ENCODE peak calls at places on chromosomes 16 and 17, in six cellular contexts. T, S, O, K, X and I are unnamed samples.

GRCh38 chr16:84548508-84548907 is 44.0 kb upstream of the MEAK7 start:
- DNase-seq in O (no peak), K (no peak), S (no peak), T (no peak), X (no peak), I (no peak)

GRCh38 chr17:40443196-40443987 is at the start of gene IGFBP4:
- DNase-seq in S (peak), O (no peak), K (peak), X (peak), T (peak), I (no peak)

GRCh38 chr17:78168906-78169793 is 769 bp downstream of the SYNGR2 start:
- DNase-seq in X (no peak), S (peak), T (peak), O (no peak), K (peak), I (no peak)

GRCh38 chr17:27087935-27088766 is 205.8 kb upstream of the WSB1 start:
- DNase-seq in O (no peak), X (no peak), T (no peak), S (no peak), K (no peak), I (no peak)

GRCh38 chr17:7491583-7491982 is 7.4 kb downstream of the POLR2A start:
- DNase-seq in X (no peak), O (no peak), T (no peak), K (no peak), S (no peak), I (no peak)

GRCh38 chr16:7921360-7921759 is 588.7 kb downstream of the RBFOX1 start:
- DNase-seq in O (no peak), X (no peak), S (no peak), T (no peak), K (no peak), I (no peak)

GRCh38 chr17:48307814-48308411 is 122.1 kb downstream of the SKAP1 start:
- DNase-seq in O (no peak), X (peak), T (peak), K (peak), S (no peak), I (peak)

GRCh38 chr17:75244133-75244866 is 17.1 kb downstream of the GGA3 start:
- DNase-seq in K (no peak), O (no peak), X (no peak), T (peak), S (no peak), I (no peak)

GRCh38 chr16:73228649-73229048 is 180.7 kb upstream of the ZFHX3 start:
- DNase-seq in K (no peak), O (no peak), T (no peak), X (no peak), S (no peak), I (no peak)

GRCh38 chr16:5035909-5036227 is 2.1 kb upstream of the NAGPA start:
- DNase-seq in S (no peak), T (no peak), X (no peak), O (no peak), K (no peak), I (no peak)

GRCh38 chr17:48907713-48908046 is 527 bp upstream of the UBE2Z start:
- DNase-seq in X (no peak), O (no peak), S (no peak), T (no peak), K (no peak), I (no peak)

GRCh38 chr17:40448213-40448638 is 5.0 kb downstream of the IGFBP4 start:
- DNase-seq in S (peak), T (no peak), K (no peak), O (no peak), X (no peak), I (no peak)

GRCh38 chr17:37050905-37051304 is 102.2 kb downstream of the AATF start:
- DNase-seq in T (no peak), X (no peak), S (no peak), O (no peak), K (no peak), I (no peak)

GRCh38 chr17:69042308-69042707 is 18.4 kb downstream of the ABCA9 start:
- DNase-seq in K (no peak), S (no peak), X (no peak), T (no peak), O (no peak), I (no peak)

GRCh38 chr17:39699818-39700147 is at the start of gene ERBB2:
- DNase-seq in T (no peak), X (no peak), K (peak), S (peak), O (no peak), I (no peak)

GRCh38 chr17:29107933-29108805 is 65.2 kb downstream of the PIPOX start:
- DNase-seq in O (no peak), X (no peak), K (no peak), T (no peak), S (no peak), I (no peak)

GRCh38 chr16:35795361-35796029 is 2336.1 kb downstream of the TP53TG3F start:
- DNase-seq in S (no peak), T (no peak), O (no peak), K (no peak), X (no peak), I (no peak)

GRCh38 chr17:76081295-76082210 is 2.6 kb downstream of the ZACN start:
- DNase-seq in O (no peak), T (no peak), S (no peak), K (no peak), X (no peak), I (no peak)

GRCh38 chr17:49452173-49452572 is 37.5 kb upstream of the PHB1 start:
- DNase-seq in T (no peak), X (no peak), K (no peak), S (no peak), O (no peak), I (no peak)

GRCh38 chr16:56632160-56632847 is at the start of gene MT1M:
- DNase-seq in T (no peak), O (no peak), S (peak), K (no peak), X (no peak), I (no peak)

GRCh38 chr17:61000911-61001310 is 323.3 kb downstream of the BCAS3 start:
- DNase-seq in T (no peak), K (no peak), O (no peak), X (no peak), S (no peak), I (no peak)

GRCh38 chr17:71380535-71380934 is 740.3 kb upstream of the SOX9 start:
- DNase-seq in S (no peak), T (no peak), K (no peak), X (no peak), O (no peak), I (no peak)

GRCh38 chr17:34423978-34424813 is 61.2 kb upstream of the CCL1 start:
- DNase-seq in X (no peak), K (no peak), S (no peak), T (no peak), O (no peak), I (no peak)

GRCh38 chr17:71201639-71202038 is 919.2 kb upstream of the SOX9 start:
- DNase-seq in K (no peak), O (no peak), T (no peak), X (no peak), S (no peak), I (no peak)

GRCh38 chr17:79980246-79981043 is 55.2 kb downstream of the TBC1D16 start:
- DNase-seq in T (no peak), O (no peak), S (no peak), X (no peak), K (no peak), I (no peak)

GRCh38 chr16:85754403-85754802 is 3.5 kb upstream of the C16orf74 start:
- DNase-seq in T (peak), S (no peak), O (no peak), K (peak), X (no peak), I (no peak)

GRCh38 chr17:76593338-76593737 is 7.7 kb upstream of the ST6GALNAC2 start:
- DNase-seq in S (no peak), K (no peak), T (no peak), X (no peak), O (no peak), I (peak)

GRCh38 chr17:30334421-30334820 is 564 bp upstream of the TMIGD1 start:
- DNase-seq in K (no peak), T (no peak), S (no peak), O (no peak), X (no peak), I (no peak)

GRCh38 chr17:21089145-21089544 is 37.6 kb upstream of the DHRS7B start:
- DNase-seq in X (no peak), T (no peak), K (peak), S (no peak), O (no peak), I (no peak)

GRCh38 chr16:85529489-85530369 is 83.4 kb upstream of the GSE1 start:
- DNase-seq in O (no peak), X (no peak), S (no peak), T (no peak), K (no peak), I (no peak)

GRCh38 chr17:79779661-79780365 is 1.9 kb downstream of the CBX2 start:
- DNase-seq in O (no peak), T (no peak), S (peak), K (no peak), X (no peak), I (no peak)

GRCh38 chr17:72901657-72902056 is 190.8 kb downstream of the SLC39A11 start:
- DNase-seq in X (no peak), K (no peak), T (no peak), O (no peak), S (no peak), I (no peak)

GRCh38 chr17:16465861-16466338 is 26.1 kb downstream of the LRRC75A start:
- DNase-seq in S (no peak), T (no peak), K (no peak), X (no peak), O (no peak), I (no peak)

GRCh38 chr17:34862384-34862783 is 98.9 kb downstream of the CCT6B start:
- DNase-seq in X (no peak), T (no peak), K (no peak), S (no peak), O (no peak), I (no peak)

GRCh38 chr16:88738167-88739084 is 32.1 kb downstream of the CTU2 start:
- DNase-seq in O (no peak), T (peak), K (no peak), S (no peak), X (no peak), I (no peak)

GRCh38 chr16:88737298-88738166 is 31.2 kb downstream of the CTU2 start:
- DNase-seq in S (peak), K (peak), T (peak), O (no peak), X (peak), I (no peak)

GRCh38 chr16:88739975-88740726 is 33.8 kb downstream of the CTU2 start:
- DNase-seq in O (no peak), T (no peak), S (no peak), X (no peak), K (no peak), I (no peak)

GRCh38 chr16:88740727-88741055 is 34.4 kb downstream of the CTU2 start:
- DNase-seq in T (no peak), S (no peak), X (no peak), O (no peak), K (no peak), I (no peak)

GRCh38 chr16:88739139-88739974 is 33.1 kb downstream of the CTU2 start:
- DNase-seq in X (no peak), S (no peak), T (no peak), O (no peak), K (no peak), I (no peak)
- H3K27ac ChIP-seq in X (no peak), S (no peak), T (no peak), O (peak), K (no peak), I (no peak)

DNA sequence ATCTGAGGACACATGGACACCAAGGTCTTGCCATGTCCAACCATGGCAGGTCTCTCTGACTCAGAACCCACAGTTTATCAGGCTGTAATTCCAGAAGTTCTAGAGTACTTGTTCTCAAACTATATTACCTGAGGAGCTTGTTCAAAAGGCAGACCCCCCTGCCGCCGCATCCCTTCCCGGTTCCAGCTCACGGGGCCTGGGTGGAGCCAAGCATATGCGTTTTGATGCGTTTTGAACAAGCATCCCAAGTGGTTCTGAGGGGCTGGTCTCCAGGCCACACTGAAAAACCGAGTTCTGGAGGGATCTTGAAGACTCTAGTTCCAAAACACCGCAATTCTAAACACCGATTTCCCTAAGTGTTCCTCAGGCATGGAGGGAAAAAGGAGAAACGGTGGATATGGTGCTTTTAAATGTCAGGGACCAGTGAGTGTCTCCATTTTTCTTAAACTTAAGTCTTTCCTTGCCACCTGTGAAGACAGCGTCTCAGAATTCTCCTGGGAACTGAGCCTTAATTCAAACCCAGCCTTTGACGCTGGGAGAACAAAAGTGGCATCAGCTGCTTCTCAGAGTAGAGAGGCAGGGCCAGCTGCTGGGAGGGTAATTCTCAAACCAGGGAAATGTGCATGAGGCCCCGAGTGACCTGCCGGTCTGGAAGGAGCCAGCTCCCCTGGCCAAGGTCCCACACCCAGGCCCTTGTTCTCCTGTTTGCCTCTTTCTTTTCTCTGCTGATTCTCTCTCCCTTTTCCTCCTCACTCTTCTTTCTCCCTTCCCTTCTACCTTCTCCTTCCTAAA is 84.4 kb upstream of the PLCG2 start:
- DNase-seq in O (no peak), T (no peak), K (peak), S (peak), X (no peak), I (no peak)
- H3K27ac ChIP-seq in O (peak), T (no peak), K (peak), S (peak), X (no peak), I (peak)

DNA sequence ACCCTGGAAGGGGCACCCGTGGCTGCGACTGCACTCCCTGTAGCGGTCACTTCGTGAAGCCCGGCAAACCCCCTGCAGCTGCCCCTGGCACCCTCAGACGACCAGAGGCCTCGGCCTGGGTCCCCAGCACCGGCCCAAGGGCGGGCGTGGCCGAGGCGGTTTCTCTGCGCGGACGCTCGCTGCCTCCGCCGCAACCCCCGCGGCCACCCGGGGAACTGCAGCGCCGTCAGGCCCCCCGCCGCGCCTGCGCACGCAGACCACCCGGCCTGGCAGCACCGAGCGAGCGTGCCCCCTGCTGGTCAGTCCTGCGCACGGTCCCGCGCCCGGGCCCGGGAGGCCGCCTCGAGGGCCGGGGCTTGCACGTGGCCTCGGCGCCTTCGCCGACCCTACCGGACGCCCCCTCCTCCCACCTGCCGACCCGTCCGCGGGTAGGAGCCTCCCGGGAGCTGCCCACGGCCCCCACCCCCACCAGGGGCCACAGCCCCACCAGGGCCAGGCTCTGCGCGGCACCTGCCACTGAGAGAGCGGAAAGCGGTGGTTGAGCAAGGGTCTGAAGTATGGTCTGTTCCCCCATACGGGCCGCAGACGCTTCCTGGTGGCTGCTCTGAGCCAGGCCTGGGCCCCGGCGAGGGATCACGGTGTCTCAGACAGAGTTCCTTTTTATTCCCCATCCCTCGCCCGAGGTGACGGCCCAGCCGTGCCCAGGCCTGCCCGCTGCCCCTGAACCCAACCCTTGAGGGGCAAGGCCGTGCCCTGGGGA is 11.5 kb upstream of the HS3ST6 start:
- DNase-seq in O (peak), X (peak), T (peak), K (peak), S (peak), I (no peak)
- H3K27ac ChIP-seq in O (peak), X (no peak), T (no peak), K (peak), S (no peak), I (no peak)

GRCh38 chr16:79485020-79485419 is 115.5 kb downstream of the MAF start:
- DNase-seq in O (no peak), T (no peak), S (no peak), K (no peak), X (no peak), I (no peak)
- H3K27ac ChIP-seq in O (no peak), T (no peak), S (no peak), K (no peak), X (no peak), I (no peak)